ENCODE peak calls at places on chromosomes 13 and 19, in five cellular contexts. A, V, Y, Z and Q are unnamed samples.

GRCh38 chr19:6161271-6161850 is 25.9 kb downstream of the ACSBG2 start:
- DNase-seq in Z (peak), A (peak), Y (no peak), V (no peak), Q (no peak)

GRCh38 chr19:53942001-53942786 is 20.5 kb upstream of the CACNG8 start:
- DNase-seq in Y (no peak), A (no peak), Z (peak), V (no peak), Q (no peak)

GRCh38 chr13:80334582-80335260 is 6.2 kb downstream of the SPRY2 start:
- DNase-seq in V (no peak), Y (no peak), Z (peak), A (no peak), Q (no peak)

GRCh38 chr13:96052655-96053002 is 572 bp downstream of the UGGT2 start:
- DNase-seq in A (peak), V (no peak), Z (peak), Y (peak), Q (peak)

GRCh38 chr13:98858206-98858605 is 105.7 kb upstream of the SLC15A1 start:
- DNase-seq in Y (no peak), V (no peak), Z (no peak), A (no peak), Q (no peak)

GRCh38 chr13:21486322-21486721 is 27.2 kb upstream of the ZDHHC20 start:
- DNase-seq in A (no peak), Z (no peak), Y (no peak), V (no peak), Q (no peak)

GRCh38 chr13:48235814-48236135 is 2.8 kb downstream of the ITM2B start:
- DNase-seq in Z (no peak), A (no peak), Y (no peak), V (no peak), Q (no peak)

GRCh38 chr13:31172535-31172934 is 10.8 kb upstream of the HSPH1 start:
- DNase-seq in V (no peak), Y (peak), A (peak), Z (peak), Q (peak)